ENCODE peak calls at places on chromosomes 12 and 14, in eight cellular contexts. One of them, this sample, is unnamed.

GRCh38 chr12:68768431-68768934 is 22.5 kb downstream of the SLC35E3 start:
- DNase-seq in psoas muscle: no peak
- DNase-seq in stimulated activated CD8-positive, alpha-beta memory T cell treated with anti-CD3 and anti-CD28 coated beads, Interleukin-7, amount 100 ng/mL, for 24 hours: no peak
- DNase-seq in H4: no peak
- DNase-seq in CD4-positive, alpha-beta memory T cell: no peak
- DNase-seq in dorsolateral prefrontal cortex: no peak
- DNase-seq in mesothelial cell of epicardium: no peak
- DNase-seq in stimulated activated CD4-positive, alpha-beta T cell treated with anti-CD3 and anti-CD28 coated beads, Interleukin-2, amount 100 ng/mL, for 48 hours: no peak
- DNase-seq in this sample: no peak

GRCh38 chr14:74891870-74892269 is 10.2 kb downstream of the DLST start:
- DNase-seq in psoas muscle: no peak
- DNase-seq in stimulated activated CD8-positive, alpha-beta memory T cell treated with anti-CD3 and anti-CD28 coated beads, Interleukin-7, amount 100 ng/mL, for 24 hours: no peak
- DNase-seq in H4: no peak
- DNase-seq in CD4-positive, alpha-beta memory T cell: no peak
- DNase-seq in dorsolateral prefrontal cortex: no peak
- DNase-seq in mesothelial cell of epicardium: no peak
- DNase-seq in stimulated activated CD4-positive, alpha-beta T cell treated with anti-CD3 and anti-CD28 coated beads, Interleukin-2, amount 100 ng/mL, for 48 hours: no peak
- DNase-seq in this sample: no peak

GRCh38 chr14:71668186-71668912 is 263.9 kb upstream of the RGS6 start:
- DNase-seq in psoas muscle: no peak
- DNase-seq in stimulated activated CD8-positive, alpha-beta memory T cell treated with anti-CD3 and anti-CD28 coated beads, Interleukin-7, amount 100 ng/mL, for 24 hours: no peak
- DNase-seq in H4: peak
- DNase-seq in CD4-positive, alpha-beta memory T cell: no peak
- DNase-seq in dorsolateral prefrontal cortex: no peak
- DNase-seq in mesothelial cell of epicardium: no peak
- DNase-seq in stimulated activated CD4-positive, alpha-beta T cell treated with anti-CD3 and anti-CD28 coated beads, Interleukin-2, amount 100 ng/mL, for 48 hours: no peak
- DNase-seq in this sample: no peak

GRCh38 chr12:16692099-16692498 is 86.1 kb upstream of the LMO3 start:
- DNase-seq in psoas muscle: no peak
- DNase-seq in stimulated activated CD8-positive, alpha-beta memory T cell treated with anti-CD3 and anti-CD28 coated beads, Interleukin-7, amount 100 ng/mL, for 24 hours: no peak
- DNase-seq in H4: no peak
- DNase-seq in CD4-positive, alpha-beta memory T cell: no peak
- DNase-seq in dorsolateral prefrontal cortex: no peak
- DNase-seq in mesothelial cell of epicardium: no peak
- DNase-seq in stimulated activated CD4-positive, alpha-beta T cell treated with anti-CD3 and anti-CD28 coated beads, Interleukin-2, amount 100 ng/mL, for 48 hours: no peak
- DNase-seq in this sample: no peak

GRCh38 chr12:118061876-118062791 is 1.2 kb upstream of the WSB2 start:
- DNase-seq in psoas muscle: peak
- DNase-seq in stimulated activated CD8-positive, alpha-beta memory T cell treated with anti-CD3 and anti-CD28 coated beads, Interleukin-7, amount 100 ng/mL, for 24 hours: no peak
- DNase-seq in H4: no peak
- DNase-seq in CD4-positive, alpha-beta memory T cell: peak
- DNase-seq in dorsolateral prefrontal cortex: no peak
- DNase-seq in mesothelial cell of epicardium: peak
- DNase-seq in stimulated activated CD4-positive, alpha-beta T cell treated with anti-CD3 and anti-CD28 coated beads, Interleukin-2, amount 100 ng/mL, for 48 hours: no peak
- DNase-seq in this sample: peak

GRCh38 chr12:119512772-119513497 is 80.6 kb upstream of the TMEM233 start:
- DNase-seq in psoas muscle: no peak
- DNase-seq in stimulated activated CD8-positive, alpha-beta memory T cell treated with anti-CD3 and anti-CD28 coated beads, Interleukin-7, amount 100 ng/mL, for 24 hours: no peak
- DNase-seq in H4: no peak
- DNase-seq in CD4-positive, alpha-beta memory T cell: no peak
- DNase-seq in dorsolateral prefrontal cortex: no peak
- DNase-seq in mesothelial cell of epicardium: peak
- DNase-seq in stimulated activated CD4-positive, alpha-beta T cell treated with anti-CD3 and anti-CD28 coated beads, Interleukin-2, amount 100 ng/mL, for 48 hours: no peak
- DNase-seq in this sample: no peak

GRCh38 chr14:29637406-29637805 is 290.2 kb downstream of the PRKD1 start:
- DNase-seq in psoas muscle: no peak
- DNase-seq in stimulated activated CD8-positive, alpha-beta memory T cell treated with anti-CD3 and anti-CD28 coated beads, Interleukin-7, amount 100 ng/mL, for 24 hours: no peak
- DNase-seq in H4: peak
- DNase-seq in CD4-positive, alpha-beta memory T cell: no peak
- DNase-seq in dorsolateral prefrontal cortex: peak
- DNase-seq in mesothelial cell of epicardium: no peak
- DNase-seq in stimulated activated CD4-positive, alpha-beta T cell treated with anti-CD3 and anti-CD28 coated beads, Interleukin-2, amount 100 ng/mL, for 48 hours: no peak
- DNase-seq in this sample: peak

GRCh38 chr12:126309278-126309677 is 1244.0 kb downstream of the AACS start:
- DNase-seq in psoas muscle: no peak
- DNase-seq in stimulated activated CD8-positive, alpha-beta memory T cell treated with anti-CD3 and anti-CD28 coated beads, Interleukin-7, amount 100 ng/mL, for 24 hours: no peak
- DNase-seq in H4: no peak
- DNase-seq in CD4-positive, alpha-beta memory T cell: no peak
- DNase-seq in dorsolateral prefrontal cortex: no peak
- DNase-seq in mesothelial cell of epicardium: no peak
- DNase-seq in stimulated activated CD4-positive, alpha-beta T cell treated with anti-CD3 and anti-CD28 coated beads, Interleukin-2, amount 100 ng/mL, for 48 hours: no peak
- DNase-seq in this sample: no peak

GRCh38 chr12:75542942-75543341 is 31.5 kb upstream of the KRR1 start:
- DNase-seq in psoas muscle: no peak
- DNase-seq in stimulated activated CD8-positive, alpha-beta memory T cell treated with anti-CD3 and anti-CD28 coated beads, Interleukin-7, amount 100 ng/mL, for 24 hours: no peak
- DNase-seq in H4: no peak
- DNase-seq in CD4-positive, alpha-beta memory T cell: no peak
- DNase-seq in dorsolateral prefrontal cortex: no peak
- DNase-seq in mesothelial cell of epicardium: no peak
- DNase-seq in stimulated activated CD4-positive, alpha-beta T cell treated with anti-CD3 and anti-CD28 coated beads, Interleukin-2, amount 100 ng/mL, for 48 hours: no peak
- DNase-seq in this sample: no peak

GRCh38 chr12:56129210-56129691 is 1.2 kb downstream of the ESYT1 start:
- DNase-seq in psoas muscle: peak
- DNase-seq in stimulated activated CD8-positive, alpha-beta memory T cell treated with anti-CD3 and anti-CD28 coated beads, Interleukin-7, amount 100 ng/mL, for 24 hours: peak
- DNase-seq in H4: no peak
- DNase-seq in CD4-positive, alpha-beta memory T cell: peak
- DNase-seq in dorsolateral prefrontal cortex: no peak
- DNase-seq in mesothelial cell of epicardium: peak
- DNase-seq in stimulated activated CD4-positive, alpha-beta T cell treated with anti-CD3 and anti-CD28 coated beads, Interleukin-2, amount 100 ng/mL, for 48 hours: peak
- DNase-seq in this sample: no peak

GRCh38 chr12:14716848-14717444 is 20.5 kb upstream of the GUCY2C start:
- DNase-seq in psoas muscle: no peak
- DNase-seq in stimulated activated CD8-positive, alpha-beta memory T cell treated with anti-CD3 and anti-CD28 coated beads, Interleukin-7, amount 100 ng/mL, for 24 hours: no peak
- DNase-seq in H4: peak
- DNase-seq in CD4-positive, alpha-beta memory T cell: peak
- DNase-seq in dorsolateral prefrontal cortex: peak
- DNase-seq in mesothelial cell of epicardium: no peak
- DNase-seq in stimulated activated CD4-positive, alpha-beta T cell treated with anti-CD3 and anti-CD28 coated beads, Interleukin-2, amount 100 ng/mL, for 48 hours: peak
- DNase-seq in this sample: peak

GRCh38 chr12:67425394-67425793 is 156.2 kb downstream of the CAND1 start:
- DNase-seq in psoas muscle: no peak
- DNase-seq in stimulated activated CD8-positive, alpha-beta memory T cell treated with anti-CD3 and anti-CD28 coated beads, Interleukin-7, amount 100 ng/mL, for 24 hours: no peak
- DNase-seq in H4: no peak
- DNase-seq in CD4-positive, alpha-beta memory T cell: no peak
- DNase-seq in dorsolateral prefrontal cortex: no peak
- DNase-seq in mesothelial cell of epicardium: no peak
- DNase-seq in stimulated activated CD4-positive, alpha-beta T cell treated with anti-CD3 and anti-CD28 coated beads, Interleukin-2, amount 100 ng/mL, for 48 hours: no peak
- DNase-seq in this sample: no peak

GRCh38 chr14:54708982-54709381 is 142.1 kb downstream of the SAMD4A start:
- DNase-seq in psoas muscle: no peak
- DNase-seq in stimulated activated CD8-positive, alpha-beta memory T cell treated with anti-CD3 and anti-CD28 coated beads, Interleukin-7, amount 100 ng/mL, for 24 hours: no peak
- DNase-seq in H4: no peak
- DNase-seq in CD4-positive, alpha-beta memory T cell: no peak
- DNase-seq in dorsolateral prefrontal cortex: no peak
- DNase-seq in mesothelial cell of epicardium: no peak
- DNase-seq in stimulated activated CD4-positive, alpha-beta T cell treated with anti-CD3 and anti-CD28 coated beads, Interleukin-2, amount 100 ng/mL, for 48 hours: no peak
- DNase-seq in this sample: no peak

GRCh38 chr14:101098641-101099040 is 195.1 kb upstream of the RTL1 start:
- DNase-seq in psoas muscle: no peak
- DNase-seq in stimulated activated CD8-positive, alpha-beta memory T cell treated with anti-CD3 and anti-CD28 coated beads, Interleukin-7, amount 100 ng/mL, for 24 hours: no peak
- DNase-seq in H4: no peak
- DNase-seq in CD4-positive, alpha-beta memory T cell: no peak
- DNase-seq in dorsolateral prefrontal cortex: no peak
- DNase-seq in mesothelial cell of epicardium: no peak
- DNase-seq in stimulated activated CD4-positive, alpha-beta T cell treated with anti-CD3 and anti-CD28 coated beads, Interleukin-2, amount 100 ng/mL, for 48 hours: no peak
- DNase-seq in this sample: no peak

GRCh38 chr12:86723326-86723725 is 467.1 kb upstream of the MGAT4C start:
- DNase-seq in psoas muscle: no peak
- DNase-seq in stimulated activated CD8-positive, alpha-beta memory T cell treated with anti-CD3 and anti-CD28 coated beads, Interleukin-7, amount 100 ng/mL, for 24 hours: no peak
- DNase-seq in H4: no peak
- DNase-seq in CD4-positive, alpha-beta memory T cell: no peak
- DNase-seq in dorsolateral prefrontal cortex: no peak
- DNase-seq in mesothelial cell of epicardium: no peak
- DNase-seq in stimulated activated CD4-positive, alpha-beta T cell treated with anti-CD3 and anti-CD28 coated beads, Interleukin-2, amount 100 ng/mL, for 48 hours: no peak
- DNase-seq in this sample: no peak

GRCh38 chr12:71664411-71665108 is 459 bp downstream of the THAP2 start:
- DNase-seq in psoas muscle: no peak
- DNase-seq in stimulated activated CD8-positive, alpha-beta memory T cell treated with anti-CD3 and anti-CD28 coated beads, Interleukin-7, amount 100 ng/mL, for 24 hours: no peak
- DNase-seq in H4: no peak
- DNase-seq in CD4-positive, alpha-beta memory T cell: no peak
- DNase-seq in dorsolateral prefrontal cortex: no peak
- DNase-seq in mesothelial cell of epicardium: no peak
- DNase-seq in stimulated activated CD4-positive, alpha-beta T cell treated with anti-CD3 and anti-CD28 coated beads, Interleukin-2, amount 100 ng/mL, for 48 hours: no peak
- DNase-seq in this sample: peak

GRCh38 chr14:94412671-94413638 is 24.6 kb upstream of the SERPINA1 start:
- DNase-seq in psoas muscle: no peak
- DNase-seq in stimulated activated CD8-positive, alpha-beta memory T cell treated with anti-CD3 and anti-CD28 coated beads, Interleukin-7, amount 100 ng/mL, for 24 hours: no peak
- DNase-seq in H4: no peak
- DNase-seq in CD4-positive, alpha-beta memory T cell: no peak
- DNase-seq in dorsolateral prefrontal cortex: no peak
- DNase-seq in mesothelial cell of epicardium: no peak
- DNase-seq in stimulated activated CD4-positive, alpha-beta T cell treated with anti-CD3 and anti-CD28 coated beads, Interleukin-2, amount 100 ng/mL, for 48 hours: no peak
- DNase-seq in this sample: no peak

GRCh38 chr14:75469164-75469563 is 41.3 kb downstream of the JDP2 start:
- DNase-seq in psoas muscle: no peak
- DNase-seq in stimulated activated CD8-positive, alpha-beta memory T cell treated with anti-CD3 and anti-CD28 coated beads, Interleukin-7, amount 100 ng/mL, for 24 hours: no peak
- DNase-seq in H4: no peak
- DNase-seq in CD4-positive, alpha-beta memory T cell: no peak
- DNase-seq in dorsolateral prefrontal cortex: no peak
- DNase-seq in mesothelial cell of epicardium: no peak
- DNase-seq in stimulated activated CD4-positive, alpha-beta T cell treated with anti-CD3 and anti-CD28 coated beads, Interleukin-2, amount 100 ng/mL, for 48 hours: no peak
- DNase-seq in this sample: no peak

GRCh38 chr12:95473440-95473946 is 459 bp upstream of the METAP2 start:
- DNase-seq in psoas muscle: no peak
- DNase-seq in stimulated activated CD8-positive, alpha-beta memory T cell treated with anti-CD3 and anti-CD28 coated beads, Interleukin-7, amount 100 ng/mL, for 24 hours: no peak
- DNase-seq in H4: no peak
- DNase-seq in CD4-positive, alpha-beta memory T cell: peak
- DNase-seq in dorsolateral prefrontal cortex: no peak
- DNase-seq in mesothelial cell of epicardium: peak
- DNase-seq in stimulated activated CD4-positive, alpha-beta T cell treated with anti-CD3 and anti-CD28 coated beads, Interleukin-2, amount 100 ng/mL, for 48 hours: peak
- DNase-seq in this sample: peak

GRCh38 chr14:21090940-21091663 is 7.4 kb downstream of the ZNF219 start:
- DNase-seq in psoas muscle: no peak
- DNase-seq in stimulated activated CD8-positive, alpha-beta memory T cell treated with anti-CD3 and anti-CD28 coated beads, Interleukin-7, amount 100 ng/mL, for 24 hours: no peak
- DNase-seq in H4: no peak
- DNase-seq in CD4-positive, alpha-beta memory T cell: no peak
- DNase-seq in dorsolateral prefrontal cortex: no peak
- DNase-seq in mesothelial cell of epicardium: no peak
- DNase-seq in stimulated activated CD4-positive, alpha-beta T cell treated with anti-CD3 and anti-CD28 coated beads, Interleukin-2, amount 100 ng/mL, for 48 hours: no peak
- DNase-seq in this sample: no peak

GRCh38 chr12:130799051-130799450 is 40.0 kb downstream of the STX2 start:
- DNase-seq in psoas muscle: no peak
- DNase-seq in stimulated activated CD8-positive, alpha-beta memory T cell treated with anti-CD3 and anti-CD28 coated beads, Interleukin-7, amount 100 ng/mL, for 24 hours: no peak
- DNase-seq in H4: no peak
- DNase-seq in CD4-positive, alpha-beta memory T cell: no peak
- DNase-seq in dorsolateral prefrontal cortex: no peak
- DNase-seq in mesothelial cell of epicardium: no peak
- DNase-seq in stimulated activated CD4-positive, alpha-beta T cell treated with anti-CD3 and anti-CD28 coated beads, Interleukin-2, amount 100 ng/mL, for 48 hours: no peak
- DNase-seq in this sample: no peak

GRCh38 chr12:6241495-6241894 is 41.3 kb downstream of the CD9 start:
- DNase-seq in psoas muscle: peak
- DNase-seq in stimulated activated CD8-positive, alpha-beta memory T cell treated with anti-CD3 and anti-CD28 coated beads, Interleukin-7, amount 100 ng/mL, for 24 hours: no peak
- DNase-seq in H4: no peak
- DNase-seq in CD4-positive, alpha-beta memory T cell: no peak
- DNase-seq in dorsolateral prefrontal cortex: no peak
- DNase-seq in mesothelial cell of epicardium: no peak
- DNase-seq in stimulated activated CD4-positive, alpha-beta T cell treated with anti-CD3 and anti-CD28 coated beads, Interleukin-2, amount 100 ng/mL, for 48 hours: no peak
- DNase-seq in this sample: peak

GRCh38 chr14:20934148-20934762 is 21.0 kb upstream of the RNASE2 start:
- DNase-seq in psoas muscle: peak
- DNase-seq in stimulated activated CD8-positive, alpha-beta memory T cell treated with anti-CD3 and anti-CD28 coated beads, Interleukin-7, amount 100 ng/mL, for 24 hours: peak
- DNase-seq in H4: no peak
- DNase-seq in CD4-positive, alpha-beta memory T cell: no peak
- DNase-seq in dorsolateral prefrontal cortex: no peak
- DNase-seq in mesothelial cell of epicardium: peak
- DNase-seq in stimulated activated CD4-positive, alpha-beta T cell treated with anti-CD3 and anti-CD28 coated beads, Interleukin-2, amount 100 ng/mL, for 48 hours: peak
- DNase-seq in this sample: no peak

GRCh38 chr14:70245026-70245425 is 56.3 kb upstream of the SLC8A3 start:
- DNase-seq in psoas muscle: no peak
- DNase-seq in stimulated activated CD8-positive, alpha-beta memory T cell treated with anti-CD3 and anti-CD28 coated beads, Interleukin-7, amount 100 ng/mL, for 24 hours: no peak
- DNase-seq in H4: no peak
- DNase-seq in CD4-positive, alpha-beta memory T cell: no peak
- DNase-seq in dorsolateral prefrontal cortex: no peak
- DNase-seq in mesothelial cell of epicardium: no peak
- DNase-seq in stimulated activated CD4-positive, alpha-beta T cell treated with anti-CD3 and anti-CD28 coated beads, Interleukin-2, amount 100 ng/mL, for 48 hours: no peak
- DNase-seq in this sample: no peak

GRCh38 chr12:32896438-32897275 is at the start of gene PKP2:
- DNase-seq in psoas muscle: peak
- DNase-seq in stimulated activated CD8-positive, alpha-beta memory T cell treated with anti-CD3 and anti-CD28 coated beads, Interleukin-7, amount 100 ng/mL, for 24 hours: no peak
- DNase-seq in H4: peak
- DNase-seq in CD4-positive, alpha-beta memory T cell: no peak
- DNase-seq in dorsolateral prefrontal cortex: no peak
- DNase-seq in mesothelial cell of epicardium: peak
- DNase-seq in stimulated activated CD4-positive, alpha-beta T cell treated with anti-CD3 and anti-CD28 coated beads, Interleukin-2, amount 100 ng/mL, for 48 hours: no peak
- DNase-seq in this sample: peak

GRCh38 chr12:81797100-81797499 is 38.0 kb upstream of the PPFIA2 start:
- DNase-seq in psoas muscle: no peak
- DNase-seq in stimulated activated CD8-positive, alpha-beta memory T cell treated with anti-CD3 and anti-CD28 coated beads, Interleukin-7, amount 100 ng/mL, for 24 hours: no peak
- DNase-seq in H4: peak
- DNase-seq in CD4-positive, alpha-beta memory T cell: no peak
- DNase-seq in dorsolateral prefrontal cortex: no peak
- DNase-seq in mesothelial cell of epicardium: no peak
- DNase-seq in stimulated activated CD4-positive, alpha-beta T cell treated with anti-CD3 and anti-CD28 coated beads, Interleukin-2, amount 100 ng/mL, for 48 hours: no peak
- DNase-seq in this sample: no peak

GRCh38 chr14:92252291-92252690 is 70.7 kb upstream of the SLC24A4 start:
- DNase-seq in psoas muscle: no peak
- DNase-seq in stimulated activated CD8-positive, alpha-beta memory T cell treated with anti-CD3 and anti-CD28 coated beads, Interleukin-7, amount 100 ng/mL, for 24 hours: no peak
- DNase-seq in H4: no peak
- DNase-seq in CD4-positive, alpha-beta memory T cell: no peak
- DNase-seq in dorsolateral prefrontal cortex: peak
- DNase-seq in mesothelial cell of epicardium: no peak
- DNase-seq in stimulated activated CD4-positive, alpha-beta T cell treated with anti-CD3 and anti-CD28 coated beads, Interleukin-2, amount 100 ng/mL, for 48 hours: no peak
- DNase-seq in this sample: peak

GRCh38 chr14:50964683-50965390 is 20.6 kb upstream of the PYGL start:
- DNase-seq in psoas muscle: no peak
- DNase-seq in stimulated activated CD8-positive, alpha-beta memory T cell treated with anti-CD3 and anti-CD28 coated beads, Interleukin-7, amount 100 ng/mL, for 24 hours: no peak
- DNase-seq in H4: peak
- DNase-seq in CD4-positive, alpha-beta memory T cell: no peak
- DNase-seq in dorsolateral prefrontal cortex: no peak
- DNase-seq in mesothelial cell of epicardium: peak
- DNase-seq in stimulated activated CD4-positive, alpha-beta T cell treated with anti-CD3 and anti-CD28 coated beads, Interleukin-2, amount 100 ng/mL, for 48 hours: no peak
- DNase-seq in this sample: peak

GRCh38 chr12:116502989-116503496 is 56.1 kb upstream of the MAP1LC3B2 start:
- DNase-seq in psoas muscle: no peak
- DNase-seq in stimulated activated CD8-positive, alpha-beta memory T cell treated with anti-CD3 and anti-CD28 coated beads, Interleukin-7, amount 100 ng/mL, for 24 hours: no peak
- DNase-seq in H4: no peak
- DNase-seq in CD4-positive, alpha-beta memory T cell: no peak
- DNase-seq in dorsolateral prefrontal cortex: no peak
- DNase-seq in mesothelial cell of epicardium: no peak
- DNase-seq in stimulated activated CD4-positive, alpha-beta T cell treated with anti-CD3 and anti-CD28 coated beads, Interleukin-2, amount 100 ng/mL, for 48 hours: no peak
- DNase-seq in this sample: no peak

GRCh38 chr14:76129851-76130576 is 21.7 kb upstream of the GPATCH2L start:
- DNase-seq in psoas muscle: no peak
- DNase-seq in stimulated activated CD8-positive, alpha-beta memory T cell treated with anti-CD3 and anti-CD28 coated beads, Interleukin-7, amount 100 ng/mL, for 24 hours: no peak
- DNase-seq in H4: no peak
- DNase-seq in CD4-positive, alpha-beta memory T cell: no peak
- DNase-seq in dorsolateral prefrontal cortex: no peak
- DNase-seq in mesothelial cell of epicardium: no peak
- DNase-seq in stimulated activated CD4-positive, alpha-beta T cell treated with anti-CD3 and anti-CD28 coated beads, Interleukin-2, amount 100 ng/mL, for 48 hours: no peak
- DNase-seq in this sample: no peak

GRCh38 chr12:3333583-3333982 is 157.4 kb upstream of the PRMT8 start:
- DNase-seq in psoas muscle: no peak
- DNase-seq in stimulated activated CD8-positive, alpha-beta memory T cell treated with anti-CD3 and anti-CD28 coated beads, Interleukin-7, amount 100 ng/mL, for 24 hours: no peak
- DNase-seq in H4: no peak
- DNase-seq in CD4-positive, alpha-beta memory T cell: no peak
- DNase-seq in dorsolateral prefrontal cortex: no peak
- DNase-seq in mesothelial cell of epicardium: no peak
- DNase-seq in stimulated activated CD4-positive, alpha-beta T cell treated with anti-CD3 and anti-CD28 coated beads, Interleukin-2, amount 100 ng/mL, for 48 hours: no peak
- DNase-seq in this sample: no peak